ENCODE peak calls at places on chromosomes 12 and 14, in four cellular contexts. One of them, this sample, is unnamed.

GRCh38 chr12:61780435-61780834 is 479.8 kb upstream of the USP15 start:
- DNase-seq in A549: no peak
- DNase-seq in right lobe of liver: no peak
- DNase-seq in IMR-90: no peak
- DNase-seq in this sample: no peak

GRCh38 chr12:29879606-29880308 is 96.0 kb upstream of the TMTC1 start:
- DNase-seq in A549: no peak
- DNase-seq in right lobe of liver: no peak
- DNase-seq in IMR-90: no peak
- DNase-seq in this sample: no peak

GRCh38 chr12:81949721-81950120 is 190.6 kb upstream of the PPFIA2 start:
- DNase-seq in A549: no peak
- DNase-seq in right lobe of liver: no peak
- DNase-seq in IMR-90: no peak
- DNase-seq in this sample: no peak

GRCh38 chr12:19166387-19166786 is 36.9 kb downstream of the PLEKHA5 start:
- DNase-seq in A549: no peak
- DNase-seq in right lobe of liver: no peak
- DNase-seq in IMR-90: no peak
- DNase-seq in this sample: peak

GRCh38 chr14:68612049-68612448 is 180.8 kb downstream of the ZFP36L1 start:
- DNase-seq in A549: no peak
- DNase-seq in right lobe of liver: no peak
- DNase-seq in IMR-90: peak
- DNase-seq in this sample: no peak

GRCh38 chr12:13947237-13947945 is 34.0 kb downstream of the GRIN2B start:
- DNase-seq in A549: peak
- DNase-seq in right lobe of liver: no peak
- DNase-seq in IMR-90: no peak
- DNase-seq in this sample: no peak

GRCh38 chr14:102196008-102196407 is 56.3 kb downstream of the WDR20 start:
- DNase-seq in A549: no peak
- DNase-seq in right lobe of liver: no peak
- DNase-seq in IMR-90: no peak
- DNase-seq in this sample: no peak

GRCh38 chr12:127716181-127716580 is 550.8 kb upstream of the TMEM132C start:
- DNase-seq in A549: no peak
- DNase-seq in right lobe of liver: no peak
- DNase-seq in IMR-90: no peak
- DNase-seq in this sample: no peak

GRCh38 chr12:45918818-45919217 is 71.6 kb downstream of the SCAF11 start:
- DNase-seq in A549: no peak
- DNase-seq in right lobe of liver: no peak
- DNase-seq in IMR-90: no peak
- DNase-seq in this sample: no peak

GRCh38 chr14:74572829-74573360 is 39.1 kb downstream of the LTBP2 start:
- DNase-seq in A549: no peak
- DNase-seq in right lobe of liver: no peak
- DNase-seq in IMR-90: peak
- DNase-seq in this sample: no peak

GRCh38 chr12:70852416-70853150 is 68.0 kb downstream of the PTPRR start:
- DNase-seq in A549: no peak
- DNase-seq in right lobe of liver: no peak
- DNase-seq in IMR-90: no peak
- DNase-seq in this sample: no peak

DNA sequence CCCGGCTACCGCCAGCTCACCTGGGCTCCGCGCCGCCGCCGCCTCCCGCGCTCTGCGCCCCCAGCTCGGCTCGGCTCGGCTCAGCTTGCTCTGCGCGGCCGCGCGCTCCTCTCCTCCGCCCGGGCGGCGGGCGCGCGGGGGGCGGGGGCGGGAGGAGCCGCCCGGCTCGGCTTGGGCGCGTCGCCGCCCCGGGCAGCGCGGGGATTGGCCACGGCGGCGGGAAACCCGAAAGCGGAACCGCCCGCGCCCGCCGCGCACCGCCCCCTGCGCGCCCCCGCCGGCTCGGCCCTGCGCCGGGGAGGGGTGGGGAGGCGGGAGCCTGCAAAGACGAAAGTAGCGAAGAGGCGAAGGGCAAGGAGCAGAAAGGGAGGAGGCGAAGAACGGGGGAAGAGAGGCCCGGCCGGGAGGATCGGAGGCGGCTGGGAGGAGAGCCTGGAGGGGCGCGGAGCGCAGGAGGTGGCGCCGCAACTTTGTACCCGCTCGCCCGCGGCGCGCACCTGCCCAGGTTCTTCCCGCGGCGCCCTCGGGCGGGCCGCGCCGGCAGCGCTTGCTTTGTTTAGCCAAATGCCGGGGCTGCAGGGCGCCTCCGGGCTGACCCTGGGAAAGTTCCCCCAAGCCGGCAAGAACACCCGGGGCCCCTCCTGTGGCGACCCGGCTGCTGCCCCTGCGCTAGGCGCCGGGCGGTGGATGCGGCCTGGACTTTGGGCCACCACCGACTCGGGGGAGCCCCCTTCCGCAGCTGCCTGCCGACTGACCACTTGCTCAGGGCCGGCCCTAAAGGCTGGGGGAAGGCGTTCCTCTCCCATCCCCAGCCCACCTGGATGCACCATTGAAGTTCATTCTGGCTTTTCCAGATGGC is at the start of gene CAMKK2:
- DNase-seq in A549: peak
- DNase-seq in right lobe of liver: peak
- DNase-seq in IMR-90: peak
- DNase-seq in this sample: peak
- TF ChIP-seq POLR2A in A549: peak
- TF ChIP-seq POLR2A in right lobe of liver: peak
- TF ChIP-seq POLR2A in IMR-90: no peak
- TF ChIP-seq POLR2A in this sample: no peak

DNA sequence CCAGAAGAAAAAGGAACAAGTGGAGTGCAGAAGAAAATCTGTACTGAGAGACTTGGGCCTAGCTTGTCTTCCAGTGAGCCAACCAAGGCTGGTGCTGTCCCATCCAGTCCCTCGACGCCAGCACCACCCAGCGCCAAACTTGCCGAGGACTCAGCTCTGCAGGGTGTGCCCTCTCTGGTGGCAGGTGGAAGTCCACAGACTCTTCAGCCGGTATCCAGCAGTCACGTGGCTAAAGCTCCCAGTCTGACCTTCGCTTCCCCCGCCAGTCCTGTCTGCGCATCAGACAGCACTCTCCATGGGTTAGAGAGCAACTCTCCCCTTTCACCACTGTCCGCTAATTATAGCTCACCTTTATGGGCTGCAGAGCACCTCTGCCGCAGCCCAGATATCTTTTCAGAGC is 15.6 kb downstream of the CIPC start:
- DNase-seq in A549: no peak
- DNase-seq in right lobe of liver: no peak
- DNase-seq in IMR-90: no peak
- DNase-seq in this sample: no peak
- TF ChIP-seq CTCF in A549: no peak
- TF ChIP-seq CTCF in right lobe of liver: no peak
- TF ChIP-seq CTCF in IMR-90: no peak
- TF ChIP-seq CTCF in this sample: no peak

GRCh38 chr14:22485178-22485577 is 103.8 kb downstream of the DAD1 start:
- DNase-seq in A549: no peak
- DNase-seq in right lobe of liver: no peak
- DNase-seq in IMR-90: no peak
- DNase-seq in this sample: no peak

GRCh38 chr14:22482782-22483553 is 106.1 kb downstream of the DAD1 start:
- DNase-seq in A549: no peak
- DNase-seq in right lobe of liver: no peak
- DNase-seq in IMR-90: no peak
- DNase-seq in this sample: no peak

GRCh38 chr14:22484638-22485037 is 104.4 kb downstream of the DAD1 start:
- DNase-seq in A549: no peak
- DNase-seq in right lobe of liver: no peak
- DNase-seq in IMR-90: no peak
- DNase-seq in this sample: no peak

GRCh38 chr14:22482085-22482694 is 106.8 kb downstream of the DAD1 start:
- DNase-seq in A549: no peak
- DNase-seq in right lobe of liver: no peak
- DNase-seq in IMR-90: no peak
- DNase-seq in this sample: no peak

DNA sequence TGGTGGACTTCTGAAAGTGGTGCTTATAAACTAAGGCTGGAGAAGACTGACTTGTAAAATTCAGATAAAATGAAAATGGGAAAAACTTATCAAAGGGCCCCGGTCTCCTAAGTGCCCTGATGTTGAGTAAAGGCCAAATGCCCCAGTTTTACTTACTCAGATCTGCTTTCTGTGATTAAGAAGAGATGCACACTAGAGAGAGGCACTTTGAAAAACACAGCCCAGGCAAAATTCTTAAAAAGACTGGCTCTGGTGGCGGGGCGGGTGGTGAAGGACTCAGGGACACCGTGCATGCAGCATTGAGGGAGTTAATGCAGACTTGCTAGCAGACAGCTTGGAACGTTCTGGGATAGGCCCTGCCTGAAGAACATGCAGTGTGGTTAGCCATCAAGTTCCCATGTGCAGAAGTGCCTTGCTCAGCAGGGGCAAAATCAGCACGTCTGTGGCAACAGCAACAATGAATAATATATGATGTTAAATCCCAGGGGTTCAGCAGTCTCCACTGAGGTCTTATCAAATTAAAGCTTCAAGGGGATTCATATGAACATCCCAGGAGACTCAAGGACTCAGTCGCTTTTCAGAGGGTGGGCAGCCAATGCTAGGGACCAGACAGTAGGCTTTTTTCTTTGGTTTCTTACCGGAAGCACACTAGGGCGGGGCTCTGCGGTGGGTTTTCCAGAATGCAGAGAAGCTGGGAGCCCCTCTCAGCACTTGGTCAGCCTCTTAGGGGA is 105.0 kb downstream of the DAD1 start:
- DNase-seq in A549: no peak
- DNase-seq in right lobe of liver: no peak
- DNase-seq in IMR-90: no peak
- DNase-seq in this sample: no peak
- TF ChIP-seq POLR2A in A549: no peak
- TF ChIP-seq POLR2A in right lobe of liver: no peak
- TF ChIP-seq POLR2A in IMR-90: no peak
- TF ChIP-seq POLR2A in this sample: no peak

GRCh38 chr12:12398026-12398859 is 41.4 kb downstream of the BORCS5 start:
- DNase-seq in A549: peak
- DNase-seq in right lobe of liver: no peak
- DNase-seq in IMR-90: peak
- DNase-seq in this sample: no peak
- TF ChIP-seq CTCF in A549: peak
- TF ChIP-seq CTCF in right lobe of liver: peak
- TF ChIP-seq CTCF in IMR-90: peak
- TF ChIP-seq CTCF in this sample: no peak

DNA sequence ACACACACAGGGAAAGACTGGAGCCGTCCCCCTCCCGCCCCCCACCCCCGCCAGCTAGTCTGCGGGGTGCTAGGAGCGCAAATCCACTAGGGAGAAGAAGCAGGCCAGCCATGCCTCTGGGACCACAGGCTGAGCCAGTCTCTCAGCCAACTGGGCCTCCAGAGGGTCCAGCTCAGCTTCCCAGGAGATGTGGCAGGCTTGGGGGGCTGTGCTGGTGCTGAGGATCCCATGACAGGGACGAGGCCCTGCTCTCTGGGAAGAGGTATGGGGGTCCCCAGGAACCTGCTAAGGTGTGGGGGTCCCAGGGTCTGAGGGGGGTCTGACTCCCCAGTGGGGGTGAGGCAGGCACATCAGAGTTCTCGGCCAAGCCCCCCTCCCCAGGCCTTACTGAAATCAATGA is 133.5 kb downstream of the NCOR2 start:
- DNase-seq in A549: no peak
- DNase-seq in right lobe of liver: no peak
- DNase-seq in IMR-90: no peak
- DNase-seq in this sample: no peak
- TF ChIP-seq POLR2A in A549: no peak
- TF ChIP-seq POLR2A in right lobe of liver: no peak
- TF ChIP-seq POLR2A in IMR-90: no peak
- TF ChIP-seq POLR2A in this sample: no peak

GRCh38 chr12:106138646-106139421 is at the start of gene NUAK1:
- DNase-seq in A549: peak
- DNase-seq in right lobe of liver: peak
- DNase-seq in IMR-90: peak
- DNase-seq in this sample: peak
- TF ChIP-seq CTCF in A549: no peak
- TF ChIP-seq CTCF in right lobe of liver: peak
- TF ChIP-seq CTCF in IMR-90: no peak
- TF ChIP-seq CTCF in this sample: peak

DNA sequence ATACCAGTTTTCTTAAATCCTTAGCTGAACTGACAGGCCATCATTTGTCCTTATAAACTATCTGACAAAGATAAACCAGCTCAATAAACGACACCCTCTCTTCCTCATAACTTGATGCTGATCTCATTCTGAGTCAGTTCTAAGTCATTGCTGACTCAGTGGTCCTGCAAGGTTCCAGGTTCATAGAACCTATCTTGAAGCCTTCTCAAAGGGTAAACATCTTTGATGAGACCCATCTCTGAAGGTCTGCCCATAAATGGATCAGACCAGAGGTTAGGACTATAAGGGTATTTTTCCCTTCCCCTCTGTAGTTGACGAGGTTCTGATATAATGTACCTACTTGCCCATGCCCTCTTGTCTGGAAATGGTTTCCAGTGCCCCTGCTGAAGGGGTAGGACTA is 11.9 kb downstream of the NAA25 start:
- DNase-seq in A549: peak
- DNase-seq in right lobe of liver: no peak
- DNase-seq in IMR-90: peak
- DNase-seq in this sample: no peak
- TF ChIP-seq POLR2A in A549: no peak
- TF ChIP-seq POLR2A in right lobe of liver: no peak
- TF ChIP-seq POLR2A in IMR-90: no peak
- TF ChIP-seq POLR2A in this sample: no peak

GRCh38 chr12:57010627-57011224 is 4.4 kb upstream of the ZBTB39 start:
- DNase-seq in A549: no peak
- DNase-seq in right lobe of liver: no peak
- DNase-seq in IMR-90: no peak
- DNase-seq in this sample: no peak

GRCh38 chr12:57005980-57006808 is at the start of gene ZBTB39:
- DNase-seq in A549: peak
- DNase-seq in right lobe of liver: peak
- DNase-seq in IMR-90: peak
- DNase-seq in this sample: peak

GRCh38 chr12:57009949-57010626 is 3.7 kb upstream of the ZBTB39 start:
- DNase-seq in A549: no peak
- DNase-seq in right lobe of liver: no peak
- DNase-seq in IMR-90: no peak
- DNase-seq in this sample: no peak

GRCh38 chr12:57006809-57007475 is 596 bp upstream of the ZBTB39 start:
- DNase-seq in A549: no peak
- DNase-seq in right lobe of liver: no peak
- DNase-seq in IMR-90: no peak
- DNase-seq in this sample: no peak

DNA sequence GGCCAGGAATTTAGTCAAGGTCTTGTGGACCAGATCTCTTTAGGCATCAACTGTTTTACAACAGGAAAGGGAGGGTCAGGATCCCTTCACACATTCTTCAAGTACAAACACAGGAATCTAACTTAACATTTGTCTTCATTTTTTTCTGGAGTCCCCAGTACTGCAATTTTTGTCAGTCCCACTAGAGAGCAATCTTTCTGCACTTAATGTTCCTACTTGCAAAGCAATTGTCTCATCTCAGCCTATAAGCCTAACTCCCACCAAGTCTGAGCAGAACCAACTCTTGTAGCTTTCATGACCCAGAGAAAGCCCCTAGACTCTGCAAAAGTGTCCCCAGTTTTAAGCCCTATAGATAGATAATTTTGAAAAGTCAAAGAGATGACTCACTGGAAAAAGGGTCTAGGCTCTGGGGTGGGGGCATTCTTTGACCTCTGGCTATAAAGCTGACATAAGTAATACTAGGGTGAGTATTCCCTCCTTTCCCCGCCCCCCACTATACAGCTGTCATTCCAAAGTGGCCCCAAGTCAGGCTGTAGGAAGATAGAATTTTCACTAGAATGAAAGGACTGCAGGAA is 1.9 kb upstream of the ZBTB39 start:
- DNase-seq in A549: peak
- DNase-seq in right lobe of liver: no peak
- DNase-seq in IMR-90: peak
- DNase-seq in this sample: no peak
- TF ChIP-seq CTCF in A549: peak
- TF ChIP-seq CTCF in right lobe of liver: peak
- TF ChIP-seq CTCF in IMR-90: peak
- TF ChIP-seq CTCF in this sample: no peak

This sample was measured in stomach.